ENCODE peak calls at places on chromosome 18, in four cellular contexts. S is WTC11; X is activated CD4-positive, alpha-beta memory T cell treated with anti-CD3 and anti-CD28 coated beads, Interleukin-2, amount 10 ng/mL, durations not matched to agents 7 days and 5 days; P is endothelial cell. L is an unnamed sample.

GRCh38 chr18:24985616-24986015 is 366.4 kb downstream of the ZNF521 start:
- DNase-seq in S (no peak), X (no peak), P (no peak), L (no peak)

GRCh38 chr18:49021433-49022129 is 70.8 kb upstream of the SMAD7 start:
- DNase-seq in S (peak), X (peak), P (peak), L (peak)

GRCh38 chr18:79520473-79521390 is 125.0 kb downstream of the NFATC1 start:
- DNase-seq in S (no peak), X (peak), P (no peak), L (no peak)

GRCh38 chr18:22434973-22435608 is 17.4 kb upstream of the CTAGE1 start:
- DNase-seq in S (no peak), X (no peak), P (no peak), L (no peak)

GRCh38 chr18:42586603-42587002 is 528.9 kb downstream of the RIT2 start:
- DNase-seq in S (no peak), X (no peak), P (no peak), L (no peak)

GRCh38 chr18:56560992-56561391 is 77.4 kb downstream of the TXNL1 start:
- DNase-seq in S (no peak), X (no peak), P (no peak), L (no peak)

GRCh38 chr18:45588831-45589558 is 26.3 kb upstream of the SLC14A2 start:
- DNase-seq in S (no peak), X (no peak), P (no peak), L (no peak)

GRCh38 chr18:23822590-23823385 is 133.5 kb downstream of the LAMA3 start:
- DNase-seq in S (no peak), X (no peak), P (no peak), L (no peak)

GRCh38 chr18:24397131-24397693 is 412 bp downstream of the OSBPL1A start:
- DNase-seq in S (no peak), X (peak), P (peak), L (peak)

GRCh38 chr18:47997338-47997780 is 66.9 kb upstream of the SMAD2 start:
- DNase-seq in S (peak), X (peak), P (no peak), L (no peak)

GRCh38 chr18:9403795-9404564 is 69.4 kb downstream of the TWSG1 start:
- DNase-seq in S (peak), X (no peak), P (no peak), L (no peak)

GRCh38 chr18:62777814-62778213 is 62.5 kb downstream of the PHLPP1 start:
- DNase-seq in S (no peak), X (no peak), P (no peak), L (no peak)

GRCh38 chr18:55338955-55339662 is 248.9 kb downstream of the TCF4 start:
- DNase-seq in S (no peak), X (no peak), P (no peak), L (no peak)

GRCh38 chr18:62335494-62335893 is 10.4 kb downstream of the TNFRSF11A start:
- DNase-seq in S (no peak), X (no peak), P (no peak), L (no peak)

GRCh38 chr18:25408294-25408693 is 56.3 kb upstream of the ZNF521 start:
- DNase-seq in S (no peak), X (no peak), P (no peak), L (no peak)

L was measured in lower leg skin.